ENCODE peak calls at places on chromosomes 5 and 9, in eight cellular contexts. One of them, this sample, is unnamed.

GRCh38 chr5:68656936-68657857 is 436.6 kb upstream of the SLC30A5 start:
- DNase-seq in neuronal stem cell: no peak
- DNase-seq in neural progenitor cell: no peak
- DNase-seq in fibroblast of lung: peak
- DNase-seq in IMR-90: no peak
- DNase-seq in astrocyte: peak
- DNase-seq in adipocyte: no peak
- DNase-seq in HepG2: no peak
- DNase-seq in this sample: peak

GRCh38 chr5:131406997-131407638 is 143.3 kb downstream of the CDC42SE2 start:
- DNase-seq in neuronal stem cell: no peak
- DNase-seq in neural progenitor cell: no peak
- DNase-seq in fibroblast of lung: no peak
- DNase-seq in IMR-90: no peak
- DNase-seq in astrocyte: no peak
- DNase-seq in adipocyte: no peak
- DNase-seq in HepG2: peak
- DNase-seq in this sample: no peak

GRCh38 chr9:137390553-137391410 is 32.2 kb downstream of the EXD3 start:
- DNase-seq in neuronal stem cell: no peak
- DNase-seq in neural progenitor cell: no peak
- DNase-seq in fibroblast of lung: no peak
- DNase-seq in IMR-90: no peak
- DNase-seq in astrocyte: no peak
- DNase-seq in adipocyte: no peak
- DNase-seq in HepG2: no peak
- DNase-seq in this sample: no peak

GRCh38 chr5:40442346-40442745 is 237.4 kb upstream of the PTGER4 start:
- DNase-seq in neuronal stem cell: no peak
- DNase-seq in neural progenitor cell: no peak
- DNase-seq in fibroblast of lung: peak
- DNase-seq in IMR-90: peak
- DNase-seq in astrocyte: peak
- DNase-seq in adipocyte: peak
- DNase-seq in HepG2: peak
- DNase-seq in this sample: no peak

GRCh38 chr5:160105686-160106085 is 13.6 kb downstream of the PWWP2A start:
- DNase-seq in neuronal stem cell: no peak
- DNase-seq in neural progenitor cell: no peak
- DNase-seq in fibroblast of lung: peak
- DNase-seq in IMR-90: no peak
- DNase-seq in astrocyte: no peak
- DNase-seq in adipocyte: no peak
- DNase-seq in HepG2: no peak
- DNase-seq in this sample: no peak

GRCh38 chr5:157516016-157516415 is 56.0 kb downstream of the NIPAL4 start:
- DNase-seq in neuronal stem cell: no peak
- DNase-seq in neural progenitor cell: no peak
- DNase-seq in fibroblast of lung: peak
- DNase-seq in IMR-90: peak
- DNase-seq in astrocyte: peak
- DNase-seq in adipocyte: peak
- DNase-seq in HepG2: no peak
- DNase-seq in this sample: peak

GRCh38 chr9:2053883-2054845 is 39.0 kb downstream of the SMARCA2 start:
- DNase-seq in neuronal stem cell: no peak
- DNase-seq in neural progenitor cell: no peak
- DNase-seq in fibroblast of lung: peak
- DNase-seq in IMR-90: peak
- DNase-seq in astrocyte: peak
- DNase-seq in adipocyte: no peak
- DNase-seq in HepG2: no peak
- DNase-seq in this sample: peak

GRCh38 chr9:113853333-113853732 is 22.8 kb upstream of the ZNF618 start:
- DNase-seq in neuronal stem cell: no peak
- DNase-seq in neural progenitor cell: peak
- DNase-seq in fibroblast of lung: no peak
- DNase-seq in IMR-90: no peak
- DNase-seq in astrocyte: no peak
- DNase-seq in adipocyte: no peak
- DNase-seq in HepG2: peak
- DNase-seq in this sample: no peak

GRCh38 chr5:38339446-38339845 is 81.1 kb downstream of the EGFLAM start:
- DNase-seq in neuronal stem cell: no peak
- DNase-seq in neural progenitor cell: no peak
- DNase-seq in fibroblast of lung: no peak
- DNase-seq in IMR-90: no peak
- DNase-seq in astrocyte: no peak
- DNase-seq in adipocyte: no peak
- DNase-seq in HepG2: no peak
- DNase-seq in this sample: no peak

GRCh38 chr5:127894461-127894860 is 189.1 kb upstream of the SLC12A2 start:
- DNase-seq in neuronal stem cell: no peak
- DNase-seq in neural progenitor cell: no peak
- DNase-seq in fibroblast of lung: no peak
- DNase-seq in IMR-90: no peak
- DNase-seq in astrocyte: no peak
- DNase-seq in adipocyte: no peak
- DNase-seq in HepG2: no peak
- DNase-seq in this sample: no peak

GRCh38 chr5:68178579-68178978 is 37.0 kb upstream of the PIK3R1 start:
- DNase-seq in neuronal stem cell: no peak
- DNase-seq in neural progenitor cell: no peak
- DNase-seq in fibroblast of lung: peak
- DNase-seq in IMR-90: no peak
- DNase-seq in astrocyte: peak
- DNase-seq in adipocyte: no peak
- DNase-seq in HepG2: no peak
- DNase-seq in this sample: peak

GRCh38 chr9:118612201-118612600 is 757.0 kb downstream of the BRINP1 start:
- DNase-seq in neuronal stem cell: no peak
- DNase-seq in neural progenitor cell: no peak
- DNase-seq in fibroblast of lung: no peak
- DNase-seq in IMR-90: no peak
- DNase-seq in astrocyte: no peak
- DNase-seq in adipocyte: no peak
- DNase-seq in HepG2: no peak
- DNase-seq in this sample: no peak

GRCh38 chr5:32352685-32353084 is 39.9 kb upstream of the MTMR12 start:
- DNase-seq in neuronal stem cell: no peak
- DNase-seq in neural progenitor cell: no peak
- DNase-seq in fibroblast of lung: no peak
- DNase-seq in IMR-90: no peak
- DNase-seq in astrocyte: no peak
- DNase-seq in adipocyte: no peak
- DNase-seq in HepG2: no peak
- DNase-seq in this sample: no peak

GRCh38 chr9:21653589-21653988 is 148.8 kb upstream of the MTAP start:
- DNase-seq in neuronal stem cell: no peak
- DNase-seq in neural progenitor cell: no peak
- DNase-seq in fibroblast of lung: no peak
- DNase-seq in IMR-90: no peak
- DNase-seq in astrocyte: no peak
- DNase-seq in adipocyte: no peak
- DNase-seq in HepG2: no peak
- DNase-seq in this sample: no peak

GRCh38 chr5:55997742-55998351 is 3.1 kb upstream of the IL6ST start:
- DNase-seq in neuronal stem cell: no peak
- DNase-seq in neural progenitor cell: no peak
- DNase-seq in fibroblast of lung: peak
- DNase-seq in IMR-90: peak
- DNase-seq in astrocyte: peak
- DNase-seq in adipocyte: peak
- DNase-seq in HepG2: no peak
- DNase-seq in this sample: peak

GRCh38 chr5:33180900-33181299 is 259.9 kb upstream of the TARS1 start:
- DNase-seq in neuronal stem cell: peak
- DNase-seq in neural progenitor cell: peak
- DNase-seq in fibroblast of lung: peak
- DNase-seq in IMR-90: peak
- DNase-seq in astrocyte: peak
- DNase-seq in adipocyte: peak
- DNase-seq in HepG2: no peak
- DNase-seq in this sample: peak

GRCh38 chr9:129331366-129331765 is 153.3 kb upstream of the IER5L start:
- DNase-seq in neuronal stem cell: no peak
- DNase-seq in neural progenitor cell: no peak
- DNase-seq in fibroblast of lung: peak
- DNase-seq in IMR-90: no peak
- DNase-seq in astrocyte: no peak
- DNase-seq in adipocyte: no peak
- DNase-seq in HepG2: no peak
- DNase-seq in this sample: no peak

GRCh38 chr9:124611106-124611505 is 103.9 kb upstream of the NR5A1 start:
- DNase-seq in neuronal stem cell: no peak
- DNase-seq in neural progenitor cell: no peak
- DNase-seq in fibroblast of lung: peak
- DNase-seq in IMR-90: peak
- DNase-seq in astrocyte: peak
- DNase-seq in adipocyte: no peak
- DNase-seq in HepG2: no peak
- DNase-seq in this sample: no peak

GRCh38 chr5:137217599-137218200 is 281.4 kb downstream of the SPOCK1 start:
- DNase-seq in neuronal stem cell: no peak
- DNase-seq in neural progenitor cell: no peak
- DNase-seq in fibroblast of lung: peak
- DNase-seq in IMR-90: peak
- DNase-seq in astrocyte: peak
- DNase-seq in adipocyte: no peak
- DNase-seq in HepG2: no peak
- DNase-seq in this sample: peak

DNA sequence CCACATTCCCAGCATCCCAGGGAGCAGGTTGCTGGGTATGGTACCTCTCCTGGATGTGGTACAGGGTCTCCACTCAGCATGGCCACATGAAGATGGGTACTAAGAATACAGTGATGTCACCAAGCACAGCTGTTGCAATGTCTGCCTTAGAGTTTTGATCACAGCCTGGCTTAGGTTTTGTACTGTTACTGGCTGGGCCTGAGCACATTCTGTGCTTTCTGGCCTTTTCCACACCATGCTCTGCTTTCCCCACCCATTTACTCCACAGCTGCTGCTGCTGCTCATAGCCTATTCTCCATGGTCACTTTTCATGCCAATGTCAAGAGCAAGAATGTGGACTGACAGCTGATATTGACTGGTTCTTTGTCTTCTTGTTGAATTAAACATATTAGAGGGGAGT is 481.9 kb downstream of the ARHGEF28 start:
- DNase-seq in neuronal stem cell: no peak
- DNase-seq in neural progenitor cell: no peak
- DNase-seq in fibroblast of lung: no peak
- DNase-seq in IMR-90: no peak
- DNase-seq in astrocyte: no peak
- DNase-seq in adipocyte: peak
- DNase-seq in HepG2: no peak
- DNase-seq in this sample: no peak
- H3K9ac ChIP-seq in neuronal stem cell: no peak
- H3K9ac ChIP-seq in neural progenitor cell: no peak
- H3K9ac ChIP-seq in fibroblast of lung: no peak
- H3K9ac ChIP-seq in IMR-90: no peak
- H3K9ac ChIP-seq in astrocyte: no peak
- H3K9ac ChIP-seq in adipocyte: no peak
- H3K9ac ChIP-seq in HepG2: no peak
- H3K9ac ChIP-seq in this sample: no peak

GRCh38 chr5:176414704-176415103 is 1.6 kb downstream of the CLTB start:
- DNase-seq in neuronal stem cell: no peak
- DNase-seq in neural progenitor cell: no peak
- DNase-seq in fibroblast of lung: no peak
- DNase-seq in IMR-90: no peak
- DNase-seq in astrocyte: no peak
- DNase-seq in adipocyte: no peak
- DNase-seq in HepG2: no peak
- DNase-seq in this sample: no peak
- H3K9ac ChIP-seq in neuronal stem cell: no peak
- H3K9ac ChIP-seq in neural progenitor cell: no peak
- H3K9ac ChIP-seq in fibroblast of lung: no peak
- H3K9ac ChIP-seq in IMR-90: no peak
- H3K9ac ChIP-seq in astrocyte: no peak
- H3K9ac ChIP-seq in adipocyte: peak
- H3K9ac ChIP-seq in HepG2: no peak
- H3K9ac ChIP-seq in this sample: peak

DNA sequence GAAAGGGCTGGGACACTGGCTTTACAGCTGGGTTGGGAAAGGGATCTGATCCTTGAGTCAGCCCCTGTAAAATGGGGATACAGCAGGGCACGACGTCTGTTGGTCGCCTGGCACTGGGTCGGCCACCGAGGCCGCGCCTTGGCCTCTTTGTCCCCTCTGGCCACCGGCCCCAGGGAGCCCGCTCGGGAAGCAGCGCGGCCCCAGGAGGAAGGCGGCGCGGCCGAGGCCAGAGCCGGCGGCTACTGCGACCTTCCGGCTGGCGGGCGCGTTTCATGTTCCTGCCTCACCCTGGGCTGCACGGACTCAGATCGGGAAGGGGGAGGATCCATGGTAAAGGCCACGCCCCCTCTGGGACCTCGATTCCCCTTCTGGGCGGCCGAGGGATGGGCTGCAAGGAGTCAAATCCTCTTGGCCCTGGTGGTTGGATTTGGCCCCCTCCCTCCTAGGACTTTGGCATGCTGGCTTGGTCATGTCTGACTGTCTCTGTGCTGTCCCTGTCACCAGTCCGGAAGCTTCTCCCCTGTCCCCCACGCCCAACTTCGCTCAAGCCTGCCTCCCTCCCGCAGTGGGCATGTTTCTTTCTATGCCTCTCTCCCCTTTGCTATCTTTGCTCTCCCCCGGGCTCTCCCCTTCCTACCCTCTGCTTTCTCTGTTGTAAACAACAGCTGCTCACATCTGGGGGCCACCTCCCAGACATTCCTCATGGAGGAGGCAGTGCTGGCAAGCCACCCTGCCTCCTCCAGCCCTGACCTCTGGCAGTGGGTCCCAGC is 25.8 kb downstream of the FPGS start:
- DNase-seq in neuronal stem cell: peak
- DNase-seq in neural progenitor cell: peak
- DNase-seq in fibroblast of lung: peak
- DNase-seq in IMR-90: peak
- DNase-seq in astrocyte: no peak
- DNase-seq in adipocyte: peak
- DNase-seq in HepG2: peak
- DNase-seq in this sample: no peak
- H3K9ac ChIP-seq in neuronal stem cell: no peak
- H3K9ac ChIP-seq in neural progenitor cell: no peak
- H3K9ac ChIP-seq in fibroblast of lung: peak
- H3K9ac ChIP-seq in IMR-90: peak
- H3K9ac ChIP-seq in astrocyte: peak
- H3K9ac ChIP-seq in adipocyte: peak
- H3K9ac ChIP-seq in HepG2: peak
- H3K9ac ChIP-seq in this sample: no peak

DNA sequence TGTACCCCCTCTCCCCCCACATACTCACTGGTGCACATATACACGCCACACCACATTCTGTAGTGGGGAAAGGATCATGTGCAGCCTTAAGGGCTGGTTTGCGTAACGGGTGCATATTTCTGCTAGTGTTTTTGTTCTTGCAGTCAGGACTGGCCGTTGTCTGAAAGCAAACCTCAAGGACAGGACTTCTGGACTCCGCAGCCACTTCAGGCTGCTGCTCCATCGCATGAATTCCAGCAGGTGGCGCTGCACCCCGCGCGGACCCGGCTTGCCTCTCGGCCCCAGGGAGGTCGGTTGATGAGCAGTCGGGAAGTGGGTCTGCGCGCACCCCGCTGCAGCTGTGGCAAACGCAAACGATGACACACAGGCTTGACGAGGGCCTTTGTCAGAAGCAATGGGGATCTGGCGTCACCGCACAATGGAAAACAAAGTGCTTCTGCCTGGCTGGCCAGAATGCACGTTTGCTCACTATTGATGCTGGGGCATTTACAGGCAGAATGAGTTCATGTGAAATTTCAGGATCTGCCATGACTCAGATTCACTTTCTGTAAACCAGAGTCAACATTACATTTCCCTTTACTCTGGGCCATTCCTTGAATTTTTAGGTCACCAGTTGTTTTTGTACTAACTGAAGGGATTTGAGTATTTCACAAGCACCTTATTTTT is 36.3 kb upstream of the GLRX start:
- DNase-seq in neuronal stem cell: peak
- DNase-seq in neural progenitor cell: peak
- DNase-seq in fibroblast of lung: peak
- DNase-seq in IMR-90: peak
- DNase-seq in astrocyte: peak
- DNase-seq in adipocyte: peak
- DNase-seq in HepG2: peak
- DNase-seq in this sample: peak
- H3K9ac ChIP-seq in neuronal stem cell: no peak
- H3K9ac ChIP-seq in neural progenitor cell: no peak
- H3K9ac ChIP-seq in fibroblast of lung: peak
- H3K9ac ChIP-seq in IMR-90: peak
- H3K9ac ChIP-seq in astrocyte: peak
- H3K9ac ChIP-seq in adipocyte: peak
- H3K9ac ChIP-seq in HepG2: peak
- H3K9ac ChIP-seq in this sample: peak

This sample was measured in mammary epithelial cell.